ENCODE peak calls at places on chromosome 9, in seven cellular contexts. Q, F, D, P, I, K and T are unnamed samples.
A peak's percentile ranks its signal among the peaks of the same experiment; 100 is the strongest.

GRCh38 chr9:133767625-133768024 is 29.5 kb upstream of the SARDH start:
- DNase-seq in Q (no peak), F (peak; percentile 21), K (no peak), I (no peak), D (no peak), P (peak; percentile 9), T (no peak)

GRCh38 chr9:70398145-70398556 is 16.3 kb downstream of the KLF9 start:
- DNase-seq in K (no peak), Q (no peak), P (no peak), I (no peak), D (no peak), F (no peak), T (no peak)

GRCh38 chr9:96661711-96662110 is 6.6 kb upstream of the PRXL2C start:
- DNase-seq in I (no peak), Q (peak; percentile 12), F (no peak), K (no peak), D (no peak), P (no peak), T (no peak)

GRCh38 chr9:128677787-128678186 is 11.2 kb upstream of the SET start:
- DNase-seq in D (no peak), Q (no peak), I (no peak), P (no peak), K (no peak), F (no peak), T (no peak)

GRCh38 chr9:18297532-18297872 is 176.5 kb upstream of the ADAMTSL1 start:
- DNase-seq in F (no peak), D (peak; percentile 37), K (no peak), P (no peak), Q (no peak), I (no peak), T (no peak)

GRCh38 chr9:13529321-13530104 is 250.0 kb upstream of the MPDZ start:
- DNase-seq in D (no peak), I (no peak), K (no peak), F (no peak), P (no peak), Q (no peak), T (no peak)

GRCh38 chr9:134317431-134318414 is 8.5 kb upstream of the RXRA start:
- DNase-seq in P (no peak), F (no peak), D (no peak), I (no peak), K (no peak), Q (peak; percentile 44), T (peak; percentile 7)

GRCh38 chr9:75378036-75378435 is 289.7 kb downstream of the OSTF1 start:
- DNase-seq in D (no peak), K (peak; percentile 20), I (peak; percentile 23), P (peak; percentile 23), F (peak; percentile 93), Q (no peak), T (peak; percentile 65)

GRCh38 chr9:34454571-34455065 is 3.8 kb downstream of the FAM219A start:
- DNase-seq in I (no peak), D (peak; percentile 71), Q (no peak), F (peak; percentile 66), K (no peak), P (no peak), T (no peak)

GRCh38 chr9:135479469-135480052 is at the start of gene PPP1R26:
- DNase-seq in F (no peak), P (peak; percentile 49), I (no peak), D (peak; percentile 35), Q (peak; percentile 69), K (no peak), T (peak; percentile 66)

GRCh38 chr9:114098660-114099522 is at the start of gene KIF12:
- DNase-seq in Q (peak; percentile 77), F (no peak), I (no peak), D (peak; percentile 25), P (peak; percentile 82), K (peak; percentile 90), T (peak; percentile 84)

GRCh38 chr9:82320566-82320965 is 332.0 kb downstream of the SPATA31D1 start:
- DNase-seq in K (no peak), F (no peak), P (no peak), Q (no peak), I (no peak), D (no peak), T (no peak)

GRCh38 chr9:128136816-128137793 is 9.6 kb upstream of the PTGES2 start:
- DNase-seq in I (no peak), F (no peak), Q (no peak), P (no peak), K (no peak), D (peak; percentile 63), T (no peak)

GRCh38 chr9:17744786-17745185 is 165.9 kb downstream of the SH3GL2 start:
- DNase-seq in K (no peak), P (no peak), D (peak; percentile 53), I (no peak), Q (peak; percentile 71), F (no peak), T (peak; percentile 68)

GRCh38 chr9:92438900-92439526 is 14.7 kb upstream of the OMD start:
- DNase-seq in K (no peak), D (peak; percentile 24), I (no peak), Q (no peak), P (no peak), F (no peak), T (no peak)

GRCh38 chr9:89319015-89319905 is 960 bp downstream of the SECISBP2 start:
- DNase-seq in I (no peak), D (no peak), F (no peak), K (no peak), Q (no peak), P (no peak), T (no peak)

GRCh38 chr9:131727184-131727785 is 12.6 kb downstream of the RAPGEF1 start:
- DNase-seq in D (no peak), I (no peak), Q (no peak), P (no peak), K (no peak), F (no peak), T (no peak)

DNA sequence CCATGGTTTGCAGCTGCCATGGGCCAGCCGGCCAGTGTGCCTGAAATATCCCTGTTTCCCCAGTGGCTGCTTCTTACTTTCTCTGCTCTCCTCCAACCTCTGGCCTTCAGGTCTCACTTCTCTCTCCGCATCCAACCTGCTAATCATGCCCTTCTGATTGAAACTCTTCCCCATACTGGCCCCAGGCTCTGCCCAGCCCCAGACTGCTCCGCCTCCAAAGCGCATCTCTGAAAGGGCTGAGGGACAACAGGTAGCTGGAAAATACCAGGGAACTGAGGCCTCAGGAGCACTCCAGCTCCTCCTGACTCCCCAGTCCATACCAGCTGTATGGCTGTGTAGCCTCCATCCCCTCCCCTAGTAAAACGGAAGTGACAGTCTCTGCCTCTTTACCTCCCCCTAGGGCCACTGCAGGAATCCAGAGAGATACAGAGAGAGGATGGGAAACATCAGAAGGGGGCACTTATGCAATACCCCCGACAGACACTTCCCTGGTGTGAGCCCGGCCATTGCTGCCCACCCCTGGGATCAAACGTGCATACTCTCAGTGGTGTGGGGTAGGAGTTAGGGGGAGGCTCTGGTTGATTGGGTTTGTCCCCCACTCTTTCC is 34.2 kb downstream of the PAX5 start:
- DNase-seq in D (no peak), P (no peak), I (no peak), K (no peak), F (no peak), Q (no peak), T (no peak)
- TF ChIP-seq CTCF in D (no peak), P (no peak), I (no peak), K (no peak), F (no peak), Q (peak; percentile 5), T (no peak)

GRCh38 chr9:107548298-107549142 is 59.0 kb upstream of the KLF4 start:
- DNase-seq in F (peak; percentile 81), P (no peak), D (peak; percentile 89), Q (no peak), K (no peak), I (no peak), T (no peak)

GRCh38 chr9:107546859-107547258 is 57.3 kb upstream of the KLF4 start:
- DNase-seq in K (no peak), P (peak; percentile 30), D (no peak), I (no peak), Q (no peak), F (no peak), T (no peak)

GRCh38 chr9:107545036-107545435 is 55.5 kb upstream of the KLF4 start:
- DNase-seq in K (no peak), I (no peak), F (no peak), D (no peak), P (no peak), Q (no peak), T (no peak)

GRCh38 chr9:107547303-107547702 is 57.7 kb upstream of the KLF4 start:
- DNase-seq in K (no peak), Q (no peak), I (no peak), F (no peak), P (no peak), D (no peak), T (no peak)

GRCh38 chr9:107547772-107548297 is 58.3 kb upstream of the KLF4 start:
- DNase-seq in K (no peak), D (no peak), P (no peak), Q (no peak), I (no peak), F (no peak), T (no peak)
- TF ChIP-seq CTCF in K (no peak), D (no peak), P (no peak), Q (no peak), I (no peak), F (no peak), T (no peak)

DNA sequence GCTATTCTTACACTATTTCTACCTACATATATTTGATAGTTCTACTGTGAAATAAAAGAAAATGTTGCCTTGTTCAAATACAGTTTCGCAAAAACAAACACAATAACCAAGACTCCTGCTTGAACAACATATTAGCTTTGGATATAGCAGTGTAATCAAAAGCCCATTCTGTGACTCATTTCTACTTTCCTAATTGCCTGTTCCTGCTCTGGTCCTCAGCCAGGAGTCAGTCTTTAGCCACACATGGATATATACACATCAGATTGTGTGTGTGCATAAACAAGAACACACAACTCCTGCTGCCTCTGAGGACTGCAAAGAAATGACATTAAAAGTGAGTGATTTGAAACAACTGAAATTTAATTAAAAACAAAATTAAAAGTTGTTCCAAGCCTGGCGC is 334.8 kb downstream of the TRIM32 start:
- DNase-seq in P (no peak), F (no peak), K (no peak), D (no peak), I (no peak), Q (no peak), T (no peak)
- TF ChIP-seq CTCF in P (no peak), F (no peak), K (no peak), D (no peak), I (no peak), Q (no peak), T (no peak)

GRCh38 chr9:33190021-33190420 is 22.9 kb upstream of the B4GALT1 start:
- DNase-seq in P (no peak), D (no peak), I (no peak), F (no peak), Q (no peak), K (no peak), T (no peak)

GRCh38 chr9:33193818-33194217 is 26.7 kb upstream of the B4GALT1 start:
- DNase-seq in F (no peak), I (no peak), P (no peak), D (peak; percentile 57), Q (no peak), K (no peak), T (no peak)

GRCh38 chr9:33189331-33189731 is 22.2 kb upstream of the B4GALT1 start:
- DNase-seq in I (no peak), K (no peak), P (no peak), D (no peak), F (no peak), Q (no peak), T (no peak)

GRCh38 chr9:33196736-33197135 is 29.6 kb upstream of the B4GALT1 start:
- DNase-seq in Q (no peak), D (no peak), K (no peak), P (no peak), F (no peak), I (no peak), T (no peak)

GRCh38 chr9:33192493-33193245 is 25.5 kb upstream of the B4GALT1 start:
- DNase-seq in D (no peak), I (no peak), K (no peak), P (no peak), Q (no peak), F (no peak), T (no peak)
- TF ChIP-seq CTCF in D (no peak), I (no peak), K (no peak), P (no peak), Q (no peak), F (no peak), T (no peak)